ENCODE peak calls at places on chromosomes 3 and 15, in nine cellular contexts. V is activated CD8-positive, alpha-beta T cell treated with anti-CD3 and anti-CD28 coated beads, Interleukin-2, amount 10 ng/mL, durations not matched to agents 7 days and 5 days; G is foreskin keratinocyte; Y is aorta; F is Panc1; P is A549; M is sciatic nerve; J is central memory CD8-positive, alpha-beta T cell; E is naive B cell. O is an unnamed sample.

GRCh38 chr3:195565716-195566115 is 18.0 kb downstream of the APOD start:
- ATAC-seq in V (no peak), G (no peak), Y (no peak), F (no peak), P (no peak), M (no peak), J (no peak), E (no peak), O (no peak)

GRCh38 chr15:77064539-77065308 is 6.2 kb downstream of the TSPAN3 start:
- ATAC-seq in V (no peak), G (peak; percentile 91), Y (no peak), F (peak; percentile 57), P (peak; percentile 72), M (no peak), J (no peak), E (no peak), O (no peak)

GRCh38 chr15:100901702-100902435 is 17.3 kb upstream of the LRRK1 start:
- ATAC-seq in V (no peak), G (no peak), Y (no peak), F (no peak), P (no peak), M (peak; percentile 21), J (no peak), E (no peak), O (peak; percentile 2)

GRCh38 chr3:74602471-74602870 is 12.0 kb downstream of the CNTN3 start:
- ATAC-seq in V (no peak), G (no peak), Y (no peak), F (no peak), P (no peak), M (no peak), J (no peak), E (no peak), O (no peak)

GRCh38 chr3:109640146-109640652 is 302.9 kb upstream of the DPPA4 start:
- ATAC-seq in V (no peak), G (no peak), Y (no peak), F (no peak), P (no peak), M (no peak), J (no peak), E (no peak), O (no peak)

GRCh38 chr3:58116161-58116955 is 94.4 kb downstream of the DNASE1L3 start:
- ATAC-seq in V (peak; percentile 94), G (no peak), Y (no peak), F (peak; percentile 37), P (peak; percentile 7), M (no peak), J (peak; percentile 91), E (peak; percentile 91), O (no peak)

GRCh38 chr3:47588587-47588986 is 9.9 kb upstream of the CSPG5 start:
- ATAC-seq in V (no peak), G (no peak), Y (no peak), F (no peak), P (peak; percentile 70), M (no peak), J (no peak), E (no peak), O (no peak)

GRCh38 chr3:188259611-188260010 is 105.7 kb downstream of the LPP start:
- ATAC-seq in V (no peak), G (no peak), Y (no peak), F (no peak), P (no peak), M (no peak), J (no peak), E (no peak), O (no peak)

GRCh38 chr3:125367403-125368230 is 7.5 kb downstream of the ZNF148 start:
- ATAC-seq in V (no peak), G (no peak), Y (no peak), F (no peak), P (no peak), M (no peak), J (no peak), E (no peak), O (no peak)

GRCh38 chr3:195571361-195571760 is 12.4 kb downstream of the APOD start:
- ATAC-seq in V (no peak), G (no peak), Y (no peak), F (no peak), P (no peak), M (no peak), J (no peak), E (no peak), O (no peak)

GRCh38 chr15:90231028-90232017 is 2.4 kb downstream of the CIB1 start:
- ATAC-seq in V (peak; percentile 64), G (no peak), Y (no peak), F (peak; percentile 9), P (no peak), M (no peak), J (peak; percentile 76), E (peak; percentile 64), O (no peak)

GRCh38 chr3:98971183-98971681 is 69.7 kb upstream of the DCBLD2 start:
- ATAC-seq in V (no peak), G (peak; percentile 84), Y (no peak), F (peak; percentile 34), P (peak; percentile 46), M (no peak), J (no peak), E (no peak), O (no peak)

GRCh38 chr3:134357914-134358811 is 16.1 kb downstream of the AMOTL2 start:
- ATAC-seq in V (no peak), G (peak; percentile 87), Y (peak; percentile 73), F (peak; percentile 72), P (peak; percentile 73), M (peak; percentile 89), J (no peak), E (no peak), O (peak; percentile 68)

GRCh38 chr3:18795078-18795477 is 353.2 kb upstream of the KCNH8 start:
- ATAC-seq in V (no peak), G (no peak), Y (no peak), F (no peak), P (no peak), M (no peak), J (no peak), E (no peak), O (no peak)

GRCh38 chr3:174598885-174599439 is 260.2 kb upstream of the NAALADL2 start:
- ATAC-seq in V (no peak), G (no peak), Y (no peak), F (no peak), P (no peak), M (no peak), J (no peak), E (no peak), O (no peak)

GRCh38 chr15:75533945-75534344 is 45.2 kb downstream of the PTPN9 start:
- ATAC-seq in V (no peak), G (no peak), Y (no peak), F (no peak), P (no peak), M (no peak), J (no peak), E (no peak), O (no peak)

O was measured in gastroesophageal sphincter.